ENCODE peak calls at places on chromosomes 6 and 20, in eight cellular contexts. One of them, this sample, is unnamed.

GRCh38 chr20:7853493-7853892 is 86.8 kb downstream of the HAO1 start:
- DNase-seq in GM20000: no peak
- DNase-seq in AG08395: no peak
- DNase-seq in iris pigment epithelial cell: no peak
- DNase-seq in stimulated activated CD8-positive, alpha-beta memory T cell treated with anti-CD3 and anti-CD28 coated beads, Interleukin-15, amount 100 ng/mL, for 24 hours: no peak
- DNase-seq in NCI-H1930: no peak
- DNase-seq in left lung: no peak
- DNase-seq in SHP77: no peak
- DNase-seq in this sample: no peak

GRCh38 chr20:3557237-3557636 is 86.4 kb downstream of the ATRN start:
- DNase-seq in GM20000: no peak
- DNase-seq in AG08395: no peak
- DNase-seq in iris pigment epithelial cell: no peak
- DNase-seq in stimulated activated CD8-positive, alpha-beta memory T cell treated with anti-CD3 and anti-CD28 coated beads, Interleukin-15, amount 100 ng/mL, for 24 hours: no peak
- DNase-seq in NCI-H1930: no peak
- DNase-seq in left lung: no peak
- DNase-seq in SHP77: no peak
- DNase-seq in this sample: no peak

GRCh38 chr6:35248300-35248699 is 11.2 kb upstream of the ZNF76 start:
- DNase-seq in GM20000: no peak
- DNase-seq in AG08395: no peak
- DNase-seq in iris pigment epithelial cell: peak; percentile 24
- DNase-seq in stimulated activated CD8-positive, alpha-beta memory T cell treated with anti-CD3 and anti-CD28 coated beads, Interleukin-15, amount 100 ng/mL, for 24 hours: no peak
- DNase-seq in NCI-H1930: no peak
- DNase-seq in left lung: no peak
- DNase-seq in SHP77: no peak
- DNase-seq in this sample: no peak

GRCh38 chr6:166786704-166787293 is 159.7 kb upstream of the RPS6KA2 start:
- DNase-seq in GM20000: peak; percentile 73
- DNase-seq in AG08395: peak; percentile 60
- DNase-seq in iris pigment epithelial cell: peak; percentile 65
- DNase-seq in stimulated activated CD8-positive, alpha-beta memory T cell treated with anti-CD3 and anti-CD28 coated beads, Interleukin-15, amount 100 ng/mL, for 24 hours: no peak
- DNase-seq in NCI-H1930: peak; percentile 56
- DNase-seq in left lung: no peak
- DNase-seq in SHP77: peak; percentile 87
- DNase-seq in this sample: peak; percentile 34

GRCh38 chr6:30002871-30003270 is 58.2 kb upstream of the POLR1H start:
- DNase-seq in GM20000: no peak
- DNase-seq in AG08395: peak; percentile 67
- DNase-seq in iris pigment epithelial cell: peak; percentile 34
- DNase-seq in stimulated activated CD8-positive, alpha-beta memory T cell treated with anti-CD3 and anti-CD28 coated beads, Interleukin-15, amount 100 ng/mL, for 24 hours: no peak
- DNase-seq in NCI-H1930: no peak
- DNase-seq in left lung: no peak
- DNase-seq in SHP77: no peak
- DNase-seq in this sample: no peak

GRCh38 chr6:34484899-34485298 is 19.0 kb downstream of the PACSIN1 start:
- DNase-seq in GM20000: peak; percentile 50
- DNase-seq in AG08395: no peak
- DNase-seq in iris pigment epithelial cell: no peak
- DNase-seq in stimulated activated CD8-positive, alpha-beta memory T cell treated with anti-CD3 and anti-CD28 coated beads, Interleukin-15, amount 100 ng/mL, for 24 hours: peak; percentile 15
- DNase-seq in NCI-H1930: no peak
- DNase-seq in left lung: no peak
- DNase-seq in SHP77: peak; percentile 54
- DNase-seq in this sample: no peak

GRCh38 chr6:31660224-31660997 is at the start of gene C6orf47:
- DNase-seq in GM20000: peak; percentile 88
- DNase-seq in AG08395: peak; percentile 85
- DNase-seq in iris pigment epithelial cell: peak; percentile 85
- DNase-seq in stimulated activated CD8-positive, alpha-beta memory T cell treated with anti-CD3 and anti-CD28 coated beads, Interleukin-15, amount 100 ng/mL, for 24 hours: peak; percentile 47
- DNase-seq in NCI-H1930: peak; percentile 72
- DNase-seq in left lung: peak; percentile 97
- DNase-seq in SHP77: peak; percentile 85
- DNase-seq in this sample: peak; percentile 76

GRCh38 chr20:48295445-48295903 is 510.2 kb upstream of the SULF2 start:
- DNase-seq in GM20000: no peak
- DNase-seq in AG08395: peak; percentile 91
- DNase-seq in iris pigment epithelial cell: peak; percentile 96
- DNase-seq in stimulated activated CD8-positive, alpha-beta memory T cell treated with anti-CD3 and anti-CD28 coated beads, Interleukin-15, amount 100 ng/mL, for 24 hours: no peak
- DNase-seq in NCI-H1930: no peak
- DNase-seq in left lung: no peak
- DNase-seq in SHP77: no peak
- DNase-seq in this sample: no peak

GRCh38 chr6:157895585-157895984 is 72.5 kb downstream of the SNX9 start:
- DNase-seq in GM20000: no peak
- DNase-seq in AG08395: no peak
- DNase-seq in iris pigment epithelial cell: no peak
- DNase-seq in stimulated activated CD8-positive, alpha-beta memory T cell treated with anti-CD3 and anti-CD28 coated beads, Interleukin-15, amount 100 ng/mL, for 24 hours: no peak
- DNase-seq in NCI-H1930: no peak
- DNase-seq in left lung: no peak
- DNase-seq in SHP77: no peak
- DNase-seq in this sample: no peak

GRCh38 chr6:27608916-27609883 is 136.3 kb upstream of the ZNF184 start:
- DNase-seq in GM20000: no peak
- DNase-seq in AG08395: peak; percentile 51
- DNase-seq in iris pigment epithelial cell: peak; percentile 85
- DNase-seq in stimulated activated CD8-positive, alpha-beta memory T cell treated with anti-CD3 and anti-CD28 coated beads, Interleukin-15, amount 100 ng/mL, for 24 hours: no peak
- DNase-seq in NCI-H1930: no peak
- DNase-seq in left lung: no peak
- DNase-seq in SHP77: peak; percentile 41
- DNase-seq in this sample: peak; percentile 42

GRCh38 chr6:74597840-74598239 is 608.0 kb downstream of the COL12A1 start:
- DNase-seq in GM20000: no peak
- DNase-seq in AG08395: no peak
- DNase-seq in iris pigment epithelial cell: no peak
- DNase-seq in stimulated activated CD8-positive, alpha-beta memory T cell treated with anti-CD3 and anti-CD28 coated beads, Interleukin-15, amount 100 ng/mL, for 24 hours: no peak
- DNase-seq in NCI-H1930: no peak
- DNase-seq in left lung: no peak
- DNase-seq in SHP77: no peak
- DNase-seq in this sample: no peak

GRCh38 chr6:167680605-167681149 is 146.0 kb upstream of the AFDN start:
- DNase-seq in GM20000: no peak
- DNase-seq in AG08395: no peak
- DNase-seq in iris pigment epithelial cell: no peak
- DNase-seq in stimulated activated CD8-positive, alpha-beta memory T cell treated with anti-CD3 and anti-CD28 coated beads, Interleukin-15, amount 100 ng/mL, for 24 hours: no peak
- DNase-seq in NCI-H1930: no peak
- DNase-seq in left lung: no peak
- DNase-seq in SHP77: no peak
- DNase-seq in this sample: no peak

GRCh38 chr6:71287926-71288227 is 734 bp upstream of the OGFRL1 start:
- DNase-seq in GM20000: no peak
- DNase-seq in AG08395: no peak
- DNase-seq in iris pigment epithelial cell: no peak
- DNase-seq in stimulated activated CD8-positive, alpha-beta memory T cell treated with anti-CD3 and anti-CD28 coated beads, Interleukin-15, amount 100 ng/mL, for 24 hours: no peak
- DNase-seq in NCI-H1930: no peak
- DNase-seq in left lung: no peak
- DNase-seq in SHP77: no peak
- DNase-seq in this sample: no peak

GRCh38 chr6:40743226-40743625 is 156.1 kb upstream of the LRFN2 start:
- DNase-seq in GM20000: no peak
- DNase-seq in AG08395: no peak
- DNase-seq in iris pigment epithelial cell: no peak
- DNase-seq in stimulated activated CD8-positive, alpha-beta memory T cell treated with anti-CD3 and anti-CD28 coated beads, Interleukin-15, amount 100 ng/mL, for 24 hours: no peak
- DNase-seq in NCI-H1930: no peak
- DNase-seq in left lung: no peak
- DNase-seq in SHP77: no peak
- DNase-seq in this sample: no peak

GRCh38 chr6:141677598-141678211 is 455.0 kb upstream of the GJE1 start:
- DNase-seq in GM20000: no peak
- DNase-seq in AG08395: peak; percentile 9
- DNase-seq in iris pigment epithelial cell: peak; percentile 50
- DNase-seq in stimulated activated CD8-positive, alpha-beta memory T cell treated with anti-CD3 and anti-CD28 coated beads, Interleukin-15, amount 100 ng/mL, for 24 hours: no peak
- DNase-seq in NCI-H1930: no peak
- DNase-seq in left lung: no peak
- DNase-seq in SHP77: peak; percentile 27
- DNase-seq in this sample: peak; percentile 9

GRCh38 chr20:31515072-31515774 is 981 bp downstream of the HM13 start:
- DNase-seq in GM20000: no peak
- DNase-seq in AG08395: no peak
- DNase-seq in iris pigment epithelial cell: no peak
- DNase-seq in stimulated activated CD8-positive, alpha-beta memory T cell treated with anti-CD3 and anti-CD28 coated beads, Interleukin-15, amount 100 ng/mL, for 24 hours: no peak
- DNase-seq in NCI-H1930: no peak
- DNase-seq in left lung: no peak
- DNase-seq in SHP77: no peak
- DNase-seq in this sample: no peak